ENCODE peak calls at places on chromosome 17, in four cellular contexts. C is tibial artery, N is OCI-LY7, W is cardiac muscle cell. E is an unnamed sample.

GRCh38 chr17:77456271-77456950 is 315.6 kb downstream of the SEC14L1 start:
- DNase-seq in C (no peak), N (peak), W (no peak), E (no peak)

GRCh38 chr17:8304181-8304910 is 5.7 kb upstream of the ARHGEF15 start:
- DNase-seq in C (no peak), N (no peak), W (no peak), E (no peak)

GRCh38 chr17:78875738-78876597 is 27.0 kb downstream of the CEP295NL start:
- DNase-seq in C (no peak), N (no peak), W (no peak), E (no peak)

GRCh38 chr17:14158707-14159106 is 78.0 kb downstream of the CDRT15 start:
- DNase-seq in C (no peak), N (no peak), W (no peak), E (no peak)

GRCh38 chr17:36590082-36590481 is 1.6 kb upstream of the DHRS11 start:
- DNase-seq in C (no peak), N (no peak), W (no peak), E (no peak)

GRCh38 chr17:72266099-72266852 is 145.5 kb downstream of the SOX9 start:
- DNase-seq in C (no peak), N (no peak), W (no peak), E (no peak)

GRCh38 chr17:36188891-36189306 is 7.7 kb downstream of the CCL3L1 start:
- DNase-seq in C (peak), N (peak), W (no peak), E (no peak)

GRCh38 chr17:10756604-10757003 is 26.8 kb upstream of the TMEM220 start:
- DNase-seq in C (no peak), N (no peak), W (no peak), E (no peak)

GRCh38 chr17:60154616-60155426 is 5.0 kb downstream of the CA4 start:
- DNase-seq in C (no peak), N (no peak), W (no peak), E (no peak)

GRCh38 chr17:42288985-42289862 is 926 bp downstream of the STAT5A start:
- DNase-seq in C (no peak), N (no peak), W (no peak), E (no peak)

GRCh38 chr17:1002771-1003555 is 6.0 kb downstream of the TIMM22 start:
- DNase-seq in C (no peak), N (no peak), W (no peak), E (no peak)

GRCh38 chr17:59621771-59622170 is 2.1 kb downstream of the CLTC start:
- DNase-seq in C (no peak), N (peak), W (no peak), E (no peak)

GRCh38 chr17:9797965-9798364 is 6.6 kb upstream of the DHRS7C start:
- DNase-seq in C (no peak), N (no peak), W (no peak), E (no peak)

GRCh38 chr17:3593384-3593783 is 15.8 kb downstream of the TRPV1 start:
- DNase-seq in C (no peak), N (no peak), W (no peak), E (no peak)

GRCh38 chr17:19769946-19770652 is 22.0 kb upstream of the ALDH3A1 start:
- DNase-seq in C (no peak), N (no peak), W (no peak), E (no peak)

GRCh38 chr17:47188266-47188665 is 829 bp downstream of the CDC27 start:
- DNase-seq in C (no peak), N (peak), W (no peak), E (no peak)

GRCh38 chr17:58402047-58402446 is 15.3 kb downstream of the RNF43 start:
- DNase-seq in C (no peak), N (no peak), W (no peak), E (no peak)

GRCh38 chr17:51913491-51913890 is 245.0 kb downstream of the CA10 start:
- DNase-seq in C (no peak), N (no peak), W (no peak), E (no peak)

GRCh38 chr17:34125921-34126320 is 129.2 kb upstream of the CCL2 start:
- DNase-seq in C (no peak), N (no peak), W (no peak), E (no peak)

GRCh38 chr17:2237521-2237921 is 66.1 kb downstream of the SMG6 start:
- DNase-seq in C (peak), N (no peak), W (no peak), E (no peak)

GRCh38 chr17:64183815-64184397 is 54.0 kb upstream of the ERN1 start:
- DNase-seq in C (no peak), N (no peak), W (no peak), E (no peak)

GRCh38 chr17:7846765-7847661 is 7.9 kb upstream of the TMEM88 start:
- DNase-seq in C (no peak), N (no peak), W (no peak), E (no peak)

GRCh38 chr17:339193-340061 is 13.2 kb downstream of the RPH3AL start:
- DNase-seq in C (no peak), N (no peak), W (no peak), E (no peak)

GRCh38 chr17:78133179-78133951 is 2.8 kb downstream of the TMC8 start:
- DNase-seq in C (no peak), N (no peak), W (no peak), E (no peak)

GRCh38 chr17:48244814-48245213 is 137.2 kb downstream of the SNX11 start:
- DNase-seq in C (no peak), N (no peak), W (no peak), E (no peak)

GRCh38 chr17:77308768-77309726 is 168.3 kb downstream of the SEC14L1 start:
- DNase-seq in C (no peak), N (no peak), W (no peak), E (no peak)

GRCh38 chr17:58249270-58250133 is 11.1 kb downstream of the LPO start:
- DNase-seq in C (no peak), N (peak), W (peak), E (no peak)

GRCh38 chr17:33941744-33942143 is 313.3 kb upstream of the CCL2 start:
- DNase-seq in C (no peak), N (no peak), W (no peak), E (no peak)

GRCh38 chr17:67365762-67366192 is 600 bp downstream of the PSMD12 start:
- DNase-seq in C (no peak), N (peak), W (no peak), E (no peak)

GRCh38 chr17:74104921-74105320 is 98.6 kb upstream of the RPL38 start:
- DNase-seq in C (no peak), N (no peak), W (no peak), E (no peak)

GRCh38 chr17:48718781-48719641 is 3.3 kb downstream of the PRAC1 start:
- DNase-seq in C (no peak), N (no peak), W (peak), E (no peak)

GRCh38 chr17:71883258-71883657 is 237.6 kb upstream of the SOX9 start:
- DNase-seq in C (no peak), N (no peak), W (no peak), E (no peak)

GRCh38 chr17:78525511-78526160 is 51.6 kb downstream of the DNAH17 start:
- DNase-seq in C (no peak), N (no peak), W (no peak), E (no peak)

GRCh38 chr17:40281663-40282062 is 6.0 kb upstream of the CDC6 start:
- DNase-seq in C (no peak), N (no peak), W (no peak), E (no peak)

GRCh38 chr17:67891481-67892119 is 66.3 kb downstream of the BPTF start:
- DNase-seq in C (no peak), N (no peak), W (peak), E (no peak)

GRCh38 chr17:1078831-1079561 is 82.1 kb downstream of the TIMM22 start:
- DNase-seq in C (no peak), N (no peak), W (peak), E (no peak)

GRCh38 chr17:44977740-44978584 is 9.9 kb upstream of the C1QL1 start:
- DNase-seq in C (no peak), N (no peak), W (peak), E (no peak)

GRCh38 chr17:75353176-75353575 is 52.3 kb downstream of the GRB2 start:
- DNase-seq in C (no peak), N (no peak), W (no peak), E (no peak)
- H3K27ac ChIP-seq in C (no peak), N (peak), W (no peak), E (no peak)

DNA sequence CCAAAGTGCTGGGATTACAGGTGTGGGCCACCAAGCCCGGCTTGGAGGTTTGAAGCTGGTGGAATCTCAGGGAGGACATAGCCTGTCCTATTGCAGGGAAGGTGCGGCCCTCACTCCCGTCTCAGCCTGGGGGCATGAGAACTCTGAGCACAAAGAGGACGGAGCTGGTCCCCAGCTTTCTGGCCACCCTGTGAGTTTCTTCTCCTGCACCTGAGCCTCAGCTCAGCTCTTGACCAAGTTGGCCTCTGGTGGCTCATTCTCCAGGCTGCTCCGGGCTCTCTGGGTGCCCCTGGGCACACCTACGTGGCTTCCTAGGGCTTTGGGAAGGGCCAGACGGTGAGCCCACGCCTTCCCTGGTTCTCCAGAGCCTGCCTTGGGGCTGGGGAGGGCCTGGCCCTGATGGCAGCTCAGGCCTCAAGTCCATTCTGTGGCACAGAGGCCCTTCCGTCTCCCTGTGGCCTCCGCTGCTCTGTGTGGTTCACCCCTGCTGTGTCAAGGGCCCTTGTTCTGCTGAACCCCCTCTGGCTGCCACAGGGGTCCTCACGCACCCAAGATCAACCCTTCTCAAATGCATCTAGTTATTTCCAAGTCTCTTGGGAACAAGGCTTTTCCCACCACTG is 6.9 kb upstream of the FASN start:
- DNase-seq in C (no peak), N (no peak), W (no peak), E (no peak)
- H3K27ac ChIP-seq in C (no peak), N (no peak), W (peak), E (no peak)

DNA sequence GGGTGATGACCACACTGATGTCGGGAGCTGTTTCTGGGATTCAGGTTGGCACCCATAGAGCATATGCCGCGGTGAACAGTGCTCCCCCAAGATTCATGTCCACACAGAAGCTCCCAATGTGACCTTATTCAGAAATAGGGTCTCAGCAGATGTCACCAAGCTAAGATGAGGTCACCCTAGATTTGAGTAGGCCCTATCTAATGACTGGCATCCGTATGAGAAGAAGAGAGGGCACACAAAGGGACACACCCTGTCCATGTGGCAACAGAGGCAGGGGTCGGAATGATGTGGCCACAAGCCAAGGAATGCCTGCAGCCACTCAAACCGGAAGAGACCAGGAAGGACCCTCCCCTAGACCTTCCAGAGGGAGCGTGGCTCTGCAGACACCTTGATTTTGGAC is 35.5 kb downstream of the TBC1D16 start:
- DNase-seq in C (no peak), N (no peak), W (no peak), E (no peak)
- H3K27ac ChIP-seq in C (no peak), N (no peak), W (no peak), E (no peak)

GRCh38 chr17:43442711-43443110 is 41.1 kb upstream of the DHX8 start:
- DNase-seq in C (no peak), N (no peak), W (no peak), E (no peak)
- H3K27ac ChIP-seq in C (no peak), N (no peak), W (no peak), E (peak)

GRCh38 chr17:27315322-27315721 is 21.4 kb downstream of the WSB1 start:
- DNase-seq in C (peak), N (no peak), W (peak), E (no peak)
- H3K27ac ChIP-seq in C (peak), N (no peak), W (peak), E (peak)